ENCODE peak calls at places on chromosome 3, in eight cellular contexts. O, R, C, Z, G, T, M and H are unnamed samples.

GRCh38 chr3:171615281-171615680 is 155.1 kb upstream of the TNIK start:
- DNase-seq in O (no peak), R (no peak), C (no peak), Z (no peak), G (no peak), T (no peak), M (no peak), H (no peak)

GRCh38 chr3:69746119-69746518 is 6.9 kb downstream of the MITF start:
- DNase-seq in O (no peak), R (no peak), C (peak; percentile 71), Z (no peak), G (no peak), T (no peak), M (no peak), H (no peak)

GRCh38 chr3:36540898-36541518 is 160.7 kb downstream of the STAC start:
- DNase-seq in O (no peak), R (no peak), C (peak; percentile 9), Z (peak; percentile 11), G (peak; percentile 12), T (peak; percentile 5), M (peak; percentile 4), H (no peak)

GRCh38 chr3:151219056-151219455 is 16.0 kb upstream of the GPR171 start:
- DNase-seq in O (no peak), R (no peak), C (peak; percentile 87), Z (no peak), G (peak; percentile 43), T (no peak), M (no peak), H (no peak)

GRCh38 chr3:171358891-171359218 is 101.3 kb downstream of the TNIK start:
- DNase-seq in O (no peak), R (no peak), C (no peak), Z (no peak), G (no peak), T (no peak), M (peak; percentile 57), H (no peak)

GRCh38 chr3:169594402-169594801 is 69.1 kb downstream of the MECOM start:
- DNase-seq in O (no peak), R (no peak), C (no peak), Z (no peak), G (no peak), T (no peak), M (no peak), H (no peak)

GRCh38 chr3:78023257-78023656 is 983.4 kb downstream of the ROBO2 start:
- DNase-seq in O (no peak), R (no peak), C (no peak), Z (no peak), G (no peak), T (no peak), M (no peak), H (no peak)

GRCh38 chr3:168325684-168326083 is 230.0 kb upstream of the GOLIM4 start:
- DNase-seq in O (no peak), R (no peak), C (no peak), Z (no peak), G (no peak), T (no peak), M (no peak), H (no peak)

GRCh38 chr3:129409541-129409940 is 18.9 kb downstream of the EFCAB12 start:
- DNase-seq in O (no peak), R (peak; percentile 29), C (peak; percentile 82), Z (no peak), G (no peak), T (no peak), M (no peak), H (no peak)

GRCh38 chr3:78221796-78222195 is 1181.9 kb downstream of the ROBO2 start:
- DNase-seq in O (no peak), R (no peak), C (peak; percentile 19), Z (no peak), G (no peak), T (no peak), M (no peak), H (no peak)

GRCh38 chr3:111418388-111418787 is 123.6 kb upstream of the CD96 start:
- DNase-seq in O (no peak), R (no peak), C (no peak), Z (no peak), G (no peak), T (no peak), M (no peak), H (no peak)

GRCh38 chr3:27114684-27115083 is 254.5 kb downstream of the NEK10 start:
- DNase-seq in O (no peak), R (no peak), C (peak; percentile 50), Z (no peak), G (no peak), T (no peak), M (peak; percentile 60), H (no peak)

GRCh38 chr3:72452745-72453144 is 395.5 kb downstream of the SHQ1 start:
- DNase-seq in O (no peak), R (no peak), C (no peak), Z (no peak), G (no peak), T (peak; percentile 21), M (no peak), H (no peak)

GRCh38 chr3:48848816-48849515 is 1.3 kb upstream of the PRKAR2A start:
- DNase-seq in O (peak; percentile 19), R (no peak), C (no peak), Z (peak; percentile 53), G (no peak), T (no peak), M (no peak), H (peak; percentile 74)

GRCh38 chr3:177050466-177051237 is 146.6 kb downstream of the TBL1XR1 start:
- DNase-seq in O (no peak), R (no peak), C (peak; percentile 64), Z (no peak), G (peak; percentile 19), T (peak; percentile 34), M (peak; percentile 13), H (no peak)

GRCh38 chr3:23916152-23916885 is 471 bp downstream of the NKIRAS1 start:
- DNase-seq in O (no peak), R (no peak), C (no peak), Z (no peak), G (no peak), T (no peak), M (no peak), H (peak; percentile 37)

GRCh38 chr3:101119535-101119934 is 126.3 kb upstream of the ABI3BP start:
- DNase-seq in O (no peak), R (no peak), C (peak; percentile 92), Z (no peak), G (no peak), T (no peak), M (no peak), H (no peak)

GRCh38 chr3:95615592-95616310 is 1198.6 kb upstream of the EPHA6 start:
- DNase-seq in O (no peak), R (no peak), C (no peak), Z (no peak), G (no peak), T (no peak), M (no peak), H (no peak)

GRCh38 chr3:138686771-138687221 is 78.2 kb downstream of the FAIM start:
- DNase-seq in O (no peak), R (no peak), C (peak; percentile 89), Z (peak; percentile 26), G (no peak), T (peak; percentile 82), M (peak; percentile 89), H (no peak)

GRCh38 chr3:106242779-106243178 is 374.0 kb upstream of the CBLB start:
- DNase-seq in O (no peak), R (no peak), C (no peak), Z (no peak), G (no peak), T (no peak), M (no peak), H (no peak)
- TF ChIP-seq POLR2A in O (no peak), R (no peak), C (no peak), Z (no peak), G (no peak), T (no peak), M (no peak), H (no peak)

DNA sequence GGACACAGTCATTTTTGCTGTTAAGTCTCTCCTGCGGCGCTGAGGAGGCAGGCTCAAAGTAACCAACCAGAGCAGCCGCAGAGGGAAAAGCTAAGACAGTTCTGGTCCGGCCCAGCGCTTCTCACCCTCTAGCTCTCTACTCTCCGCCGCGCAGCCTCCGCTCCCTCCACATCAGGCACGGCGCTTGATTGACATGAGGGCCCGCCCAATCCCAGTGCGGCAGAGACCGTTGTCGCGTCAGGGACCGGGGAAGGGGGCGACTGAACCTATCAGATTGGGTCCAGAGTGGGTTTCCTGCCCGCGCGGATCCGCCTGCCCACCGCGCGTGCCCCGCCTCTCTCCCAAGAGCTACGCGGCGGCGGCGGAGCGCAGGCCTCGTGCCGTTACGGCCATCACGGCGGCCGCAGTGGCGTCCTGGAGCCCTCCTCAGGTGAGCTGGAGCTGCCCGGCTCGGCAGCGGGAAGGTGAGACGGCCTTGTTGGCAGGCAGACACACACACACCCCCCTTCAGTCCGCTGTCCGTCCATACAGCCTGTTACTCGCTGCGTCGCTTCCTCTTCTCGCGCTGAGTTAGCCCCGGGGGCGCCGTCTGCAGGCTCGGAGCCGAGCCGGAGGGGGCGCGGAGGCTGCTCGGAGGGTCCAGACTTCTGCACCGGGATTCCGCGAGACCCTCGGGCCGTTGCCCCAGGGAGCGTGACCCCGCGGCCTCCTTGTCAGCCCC is at the start of gene NCK1:
- DNase-seq in O (peak; percentile 99), R (peak; percentile 97), C (peak; percentile 98), Z (peak; percentile 98), G (peak; percentile 94), T (peak; percentile 95), M (peak; percentile 95), H (peak; percentile 99)
- TF ChIP-seq CTCF in O (peak; percentile 26), R (no peak), C (peak; percentile 3), Z (peak; percentile 33), G (peak; percentile 12), T (no peak), M (peak; percentile 52), H (peak; percentile 40)

GRCh38 chr3:32816439-32817194 is 1.2 kb upstream of the TRIM71 start:
- DNase-seq in O (no peak), R (no peak), C (no peak), Z (no peak), G (no peak), T (no peak), M (peak; percentile 95), H (no peak)

GRCh38 chr3:32815812-32816438 is 1.9 kb upstream of the TRIM71 start:
- DNase-seq in O (no peak), R (no peak), C (no peak), Z (no peak), G (no peak), T (no peak), M (no peak), H (no peak)

GRCh38 chr3:32817561-32818430 is at the start of gene TRIM71:
- DNase-seq in O (no peak), R (no peak), C (no peak), Z (no peak), G (no peak), T (no peak), M (no peak), H (peak; percentile 66)

GRCh38 chr3:32818431-32819085 is 761 bp downstream of the TRIM71 start:
- DNase-seq in O (no peak), R (no peak), C (no peak), Z (no peak), G (no peak), T (no peak), M (no peak), H (no peak)

GRCh38 chr3:32817195-32817560 is 619 bp upstream of the TRIM71 start:
- DNase-seq in O (no peak), R (no peak), C (no peak), Z (no peak), G (no peak), T (no peak), M (no peak), H (no peak)
- H3K4me3 ChIP-seq in O (peak overlapping the region; percentile 10), R (no peak overlapping the region), C (peak overlapping the region; percentile 38), Z (no peak overlapping the region), G (no peak overlapping the region), T (no peak overlapping the region), M (peak overlapping the region; percentile 94), H (no peak overlapping the region)

GRCh38 chr3:8509961-8510360 is 8.3 kb downstream of the LMCD1 start:
- DNase-seq in O (no peak), R (no peak), C (peak; percentile 98), Z (no peak), G (peak; percentile 47), T (no peak), M (no peak), H (no peak)
- TF ChIP-seq POLR2A in O (no peak), R (no peak), C (peak; percentile 41), Z (no peak), G (no peak), T (no peak), M (no peak), H (no peak)